ENCODE peak calls at places on chromosomes 11 and 22, in five cellular contexts. M, Y, D, N and A are unnamed samples.

GRCh38 chr22:45781941-45782340 is 110.3 kb downstream of the ATXN10 start:
- DNase-seq in M (no peak), Y (peak; percentile 46), D (no peak), N (no peak), A (no peak)

GRCh38 chr22:23128269-23129108 is 13.3 kb downstream of the RSPH14 start:
- DNase-seq in M (peak; percentile 54), Y (peak; percentile 72), D (peak; percentile 88), N (peak; percentile 83), A (peak; percentile 91)

GRCh38 chr11:73034330-73034729 is 107.8 kb downstream of the FCHSD2 start:
- DNase-seq in M (no peak), Y (no peak), D (no peak), N (no peak), A (no peak)

GRCh38 chr11:33893711-33894401 is 2.0 kb upstream of the LMO2 start:
- DNase-seq in M (no peak), Y (no peak), D (no peak), N (peak; percentile 71), A (peak; percentile 35)

GRCh38 chr22:48783821-48784266 is 1043.8 kb downstream of the BRD1 start:
- DNase-seq in M (peak; percentile 2), Y (no peak), D (no peak), N (no peak), A (no peak)

GRCh38 chr11:26287067-26287518 is 44.8 kb upstream of the ANO3 start:
- DNase-seq in M (no peak), Y (peak; percentile 26), D (no peak), N (no peak), A (no peak)

GRCh38 chr11:23611726-23612125 is 751.5 kb upstream of the CCDC179 start:
- DNase-seq in M (no peak), Y (no peak), D (no peak), N (no peak), A (no peak)

GRCh38 chr11:75474240-75474639 is 41.2 kb upstream of the KLHL35 start:
- DNase-seq in M (no peak), Y (no peak), D (no peak), N (no peak), A (no peak)

GRCh38 chr11:126518130-126518995 is 162.9 kb downstream of the ST3GAL4 start:
- DNase-seq in M (no peak), Y (no peak), D (no peak), N (no peak), A (no peak)

GRCh38 chr11:38315151-38315550 is 1717.1 kb upstream of the RAG2 start:
- DNase-seq in M (no peak), Y (peak; percentile 40), D (no peak), N (peak; percentile 3), A (no peak)

GRCh38 chr11:74011360-74012071 is 2.6 kb upstream of the UCP3 start:
- DNase-seq in M (no peak), Y (no peak), D (no peak), N (peak; percentile 78), A (no peak)

GRCh38 chr11:99020324-99021225 is at the start of gene CNTN5:
- DNase-seq in M (no peak), Y (peak; percentile 49), D (peak; percentile 85), N (peak; percentile 49), A (peak; percentile 87)

GRCh38 chr22:43060213-43060612 is 29.0 kb downstream of the TTLL1 start:
- DNase-seq in M (no peak), Y (peak; percentile 29), D (peak; percentile 71), N (peak; percentile 26), A (peak; percentile 82)

GRCh38 chr22:28766628-28767027 is 5.9 kb upstream of the CCDC117 start:
- DNase-seq in M (no peak), Y (no peak), D (no peak), N (no peak), A (no peak)

GRCh38 chr11:58188770-58189169 is at the start of gene OR9Q2:
- DNase-seq in M (no peak), Y (no peak), D (no peak), N (no peak), A (no peak)

GRCh38 chr11:122954455-122954854 is 27.2 kb downstream of the BSX start:
- DNase-seq in M (no peak), Y (no peak), D (no peak), N (no peak), A (peak; percentile 50)

GRCh38 chr11:116421529-116422185 is 351.1 kb downstream of the BUD13 start:
- DNase-seq in M (no peak), Y (no peak), D (no peak), N (no peak), A (peak; percentile 84)

GRCh38 chr22:43234299-43234988 is 47.5 kb upstream of the TTLL12 start:
- DNase-seq in M (no peak), Y (no peak), D (no peak), N (no peak), A (no peak)

GRCh38 chr22:17888855-17889254 is 114.6 kb upstream of the BID start:
- DNase-seq in M (no peak), Y (no peak), D (peak; percentile 44), N (peak; percentile 49), A (no peak)

GRCh38 chr22:43883012-43883661 is 8.7 kb downstream of the PNPLA5 start:
- DNase-seq in M (no peak), Y (peak; percentile 84), D (peak; percentile 73), N (peak; percentile 69), A (peak; percentile 88)

GRCh38 chr11:72591023-72591422 is 83.2 kb downstream of the PDE2A start:
- DNase-seq in M (no peak), Y (no peak), D (no peak), N (no peak), A (no peak)

GRCh38 chr11:3626250-3626960 is 15.4 kb downstream of the ART5 start:
- DNase-seq in M (peak; percentile 44), Y (no peak), D (no peak), N (no peak), A (no peak)

GRCh38 chr22:35910013-35910860 is 118.4 kb downstream of the RBFOX2 start:
- DNase-seq in M (no peak), Y (no peak), D (no peak), N (peak; percentile 28), A (no peak)

GRCh38 chr22:26168199-26168915 is 905 bp upstream of the SEZ6L start:
- DNase-seq in M (no peak), Y (no peak), D (peak; percentile 9), N (no peak), A (peak; percentile 28)

GRCh38 chr11:67289651-67290479 is 762 bp downstream of the ANKRD13D start:
- DNase-seq in M (no peak), Y (no peak), D (no peak), N (no peak), A (no peak)

GRCh38 chr22:24506802-24507438 is 11.8 kb downstream of the UPB1 start:
- DNase-seq in M (no peak), Y (peak; percentile 66), D (no peak), N (no peak), A (no peak)

GRCh38 chr11:9205596-9205995 is 59.6 kb downstream of the DENND5A start:
- DNase-seq in M (no peak), Y (no peak), D (peak; percentile 13), N (no peak), A (no peak)

GRCh38 chr11:57786436-57786835 is 24.8 kb downstream of the CTNND1 start:
- DNase-seq in M (no peak), Y (no peak), D (no peak), N (no peak), A (no peak)

GRCh38 chr11:85721191-85721590 is 35.2 kb upstream of the CCDC89 start:
- DNase-seq in M (no peak), Y (no peak), D (no peak), N (no peak), A (no peak)

GRCh38 chr11:85723088-85723487 is 37.1 kb upstream of the CCDC89 start:
- DNase-seq in M (no peak), Y (peak; percentile 30), D (no peak), N (no peak), A (no peak)

GRCh38 chr11:85724750-85725465 is 38.9 kb upstream of the CCDC89 start:
- DNase-seq in M (no peak), Y (no peak), D (no peak), N (peak; percentile 69), A (no peak)

GRCh38 chr11:85725510-85726258 is 39.7 kb upstream of the CCDC89 start:
- DNase-seq in M (no peak), Y (peak; percentile 83), D (no peak), N (peak; percentile 89), A (no peak)
- TF ChIP-seq CTCF in M (no peak), Y (no peak), D (no peak), N (no peak), A (no peak)

GRCh38 chr11:64226507-64227051 is 505 bp downstream of the NUDT22 start:
- DNase-seq in M (no peak), Y (no peak), D (no peak), N (no peak), A (peak; percentile 45)
- TF ChIP-seq CTCF in M (no peak), Y (no peak), D (no peak), N (no peak), A (no peak)

GRCh38 chr11:134469627-134470026 is 57.6 kb upstream of the B3GAT1 start:
- DNase-seq in M (no peak), Y (no peak), D (no peak), N (no peak), A (no peak)
- TF ChIP-seq CTCF in M (no peak), Y (no peak), D (no peak), N (no peak), A (no peak)

GRCh38 chr22:31561970-31562369 is 65.6 kb downstream of the SFI1 start:
- DNase-seq in M (no peak), Y (no peak), D (no peak), N (no peak), A (no peak)
- TF ChIP-seq CTCF in M (no peak), Y (no peak), D (no peak), N (no peak), A (no peak)

DNA sequence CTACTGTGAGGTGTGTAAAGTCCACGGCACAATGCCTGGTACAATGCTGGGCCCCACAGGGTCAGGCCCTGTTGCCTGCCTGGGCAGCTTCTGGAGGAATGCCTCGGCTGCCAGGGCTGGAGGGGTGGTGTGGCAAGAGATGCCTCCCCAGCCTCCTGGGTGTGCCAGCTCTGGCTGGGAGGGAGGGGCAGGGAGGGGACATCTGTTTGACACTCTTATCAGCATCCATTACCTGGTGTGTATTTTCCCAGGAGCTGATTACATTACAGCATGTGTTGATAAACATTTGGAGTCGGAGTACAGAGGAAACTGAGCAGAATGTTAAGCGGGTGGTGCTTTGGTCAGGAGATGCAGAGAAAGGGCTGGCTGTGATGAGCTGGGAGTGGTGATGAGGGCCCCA is 11.0 kb upstream of the NECTIN1 start:
- DNase-seq in M (no peak), Y (no peak), D (no peak), N (no peak), A (no peak)
- TF ChIP-seq CTCF in M (no peak), Y (no peak), D (no peak), N (no peak), A (no peak)

GRCh38 chr11:114036156-114036811 is 23.2 kb upstream of the ZBTB16 start:
- DNase-seq in M (peak; percentile 68), Y (peak; percentile 61), D (peak; percentile 89), N (peak; percentile 85), A (peak; percentile 85)
- TF ChIP-seq CTCF in M (peak; percentile 79), Y (peak; percentile 67), D (peak; percentile 96), N (peak; percentile 61), A (peak; percentile 96)

GRCh38 chr11:19686234-19686633 is 26.4 kb upstream of the NAV2 start:
- DNase-seq in M (no peak), Y (no peak), D (no peak), N (no peak), A (no peak)
- TF ChIP-seq CTCF in M (no peak), Y (no peak), D (no peak), N (no peak), A (no peak)